ENCODE peak calls at places on chromosomes 5 and 9, in five cellular contexts. P is GM12864; K is stimulated activated CD8-positive, alpha-beta memory T cell treated with anti-CD3 and anti-CD28 coated beads, Interleukin-7, amount 100 ng/mL, for 24 hours; A is caudate nucleus; U is islet precursor cell. O is an unnamed sample.

GRCh38 chr5:97142521-97143254 is at the start of gene LIX1:
- DNase-seq in K (no peak), P (no peak), U (peak), A (no peak), O (peak)

GRCh38 chr9:8278048-8278447 is 478.5 kb upstream of the DMAC1 start:
- DNase-seq in U (no peak), A (no peak), P (no peak), K (no peak), O (no peak)

GRCh38 chr5:122653087-122654017 is 121.5 kb upstream of the SNX2 start:
- DNase-seq in A (no peak), U (no peak), K (no peak), P (no peak), O (no peak)

GRCh38 chr5:140725799-140726471 is 25.7 kb downstream of the ZMAT2 start:
- DNase-seq in A (no peak), U (peak), P (no peak), K (peak), O (no peak)

GRCh38 chr5:1801954-1802295 is 718 bp downstream of the NDUFS6 start:
- DNase-seq in P (no peak), U (peak), K (no peak), A (no peak), O (no peak)

GRCh38 chr5:151523335-151523734 is 67.8 kb downstream of the FAT2 start:
- DNase-seq in K (no peak), U (peak), P (peak), A (no peak), O (no peak)

GRCh38 chr5:24621809-24622208 is 23.0 kb downstream of the CDH10 start:
- DNase-seq in P (no peak), U (no peak), A (no peak), K (no peak), O (no peak)

GRCh38 chr5:56018860-56019259 is 24.1 kb upstream of the IL6ST start:
- DNase-seq in A (no peak), K (no peak), U (no peak), P (no peak), O (no peak)

GRCh38 chr5:122192883-122193496 is 63.6 kb downstream of the ZNF474 start:
- DNase-seq in U (no peak), K (no peak), A (no peak), P (peak), O (no peak)

GRCh38 chr5:179065703-179066102 is 5.5 kb downstream of the ZNF354C start:
- DNase-seq in A (no peak), U (no peak), K (no peak), P (no peak), O (no peak)

GRCh38 chr5:77777281-77777892 is 1.2 kb upstream of the TBCA start:
- DNase-seq in P (no peak), K (no peak), U (peak), A (no peak), O (no peak)

GRCh38 chr9:113734826-113735225 is 141.3 kb upstream of the ZNF618 start:
- DNase-seq in K (no peak), P (no peak), U (no peak), A (no peak), O (no peak)

GRCh38 chr5:115366223-115366622 is 69.8 kb upstream of the CCDC112 start:
- DNase-seq in K (no peak), U (peak), P (no peak), A (no peak), O (no peak)

GRCh38 chr9:34072868-34073590 is 24.3 kb upstream of the UBAP2 start:
- DNase-seq in A (no peak), U (peak), P (no peak), K (no peak), O (no peak)

GRCh38 chr5:56310711-56311204 is 77.6 kb upstream of the ANKRD55 start:
- DNase-seq in U (no peak), P (no peak), K (no peak), A (no peak), O (no peak)

GRCh38 chr9:22452415-22453010 is 5.9 kb downstream of the DMRTA1 start:
- DNase-seq in P (no peak), K (no peak), A (no peak), U (no peak), O (no peak)

GRCh38 chr9:97487107-97487506 is 14.4 kb upstream of the TMOD1 start:
- DNase-seq in P (no peak), K (no peak), A (no peak), U (no peak), O (no peak)

GRCh38 chr5:55406292-55406691 is 98.5 kb downstream of the MTREX start:
- DNase-seq in U (no peak), A (no peak), K (no peak), P (no peak), O (no peak)

GRCh38 chr5:137091473-137091872 is 407.7 kb downstream of the SPOCK1 start:
- DNase-seq in K (no peak), A (no peak), P (no peak), U (no peak), O (no peak)

GRCh38 chr9:119289740-119290139 is 79.5 kb downstream of the BRINP1 start:
- DNase-seq in K (no peak), U (peak), A (no peak), P (peak), O (peak)

GRCh38 chr9:99127372-99128132 is 22.6 kb downstream of the TGFBR1 start:
- DNase-seq in P (no peak), U (no peak), A (no peak), K (no peak), O (no peak)

GRCh38 chr9:73037613-73038012 is 84.8 kb upstream of the ALDH1A1 start:
- DNase-seq in P (no peak), K (no peak), U (peak), A (no peak), O (no peak)

GRCh38 chr9:20562051-20562450 is 60.2 kb downstream of the MLLT3 start:
- DNase-seq in A (no peak), P (no peak), K (no peak), U (no peak), O (no peak)

GRCh38 chr9:136031741-136032638 is 63.1 kb downstream of the NACC2 start:
- DNase-seq in U (no peak), P (no peak), A (no peak), K (no peak), O (no peak)

GRCh38 chr5:83414601-83415000 is 56.9 kb upstream of the VCAN start:
- DNase-seq in U (no peak), K (no peak), P (no peak), A (no peak), O (no peak)

GRCh38 chr9:13244190-13244589 is 35.3 kb downstream of the MPDZ start:
- DNase-seq in U (no peak), P (no peak), K (no peak), A (no peak), O (no peak)

GRCh38 chr5:119049824-119050449 is 20.9 kb upstream of the DMXL1 start:
- DNase-seq in P (no peak), A (no peak), K (no peak), U (no peak), O (no peak)

GRCh38 chr5:172403191-172403794 is 51.0 kb downstream of the SH3PXD2B start:
- DNase-seq in K (no peak), U (no peak), A (peak), P (no peak), O (no peak)

GRCh38 chr5:129413570-129413969 is 46.5 kb upstream of the ADAMTS19 start:
- DNase-seq in U (no peak), P (no peak), A (no peak), K (no peak), O (no peak)

GRCh38 chr5:31711363-31711762 is 72.4 kb downstream of the PDZD2 start:
- DNase-seq in K (no peak), U (no peak), A (no peak), P (no peak), O (no peak)

GRCh38 chr9:119736478-119737454 is 367.5 kb upstream of the BRINP1 start:
- DNase-seq in K (no peak), P (peak), U (no peak), A (no peak), O (no peak)

GRCh38 chr5:58407042-58407709 is 52.7 kb downstream of the PLK2 start:
- DNase-seq in U (no peak), K (no peak), P (no peak), A (no peak), O (no peak)

GRCh38 chr5:115532517-115532916 is 12.1 kb downstream of the FEM1C start:
- DNase-seq in P (no peak), U (no peak), K (no peak), A (no peak), O (no peak)

GRCh38 chr5:1930501-1930879 is 47.8 kb upstream of the IRX4 start:
- DNase-seq in A (no peak), K (no peak), P (no peak), U (no peak), O (no peak)

O was measured in D721Med.